ENCODE peak calls at places on chromosomes 5 and 9, in four cellular contexts. N is psoas muscle, G is body of pancreas, X is A549. W is an unnamed sample.

GRCh38 chr5:83476470-83476817 is 4.9 kb downstream of the VCAN start:
- DNase-seq in N (no peak), G (no peak), X (no peak), W (no peak)

GRCh38 chr5:78638423-78638822 is 10.1 kb downstream of the LHFPL2 start:
- DNase-seq in N (peak), G (peak), X (peak), W (peak)

GRCh38 chr5:72363146-72363802 is 43.1 kb downstream of the PTCD2 start:
- DNase-seq in N (no peak), G (no peak), X (peak), W (no peak)

GRCh38 chr9:7710686-7711085 is 88.9 kb downstream of the DMAC1 start:
- DNase-seq in N (no peak), G (no peak), X (no peak), W (no peak)

GRCh38 chr5:73768-74502 is 18.0 kb upstream of the PLEKHG4B start:
- DNase-seq in N (no peak), G (no peak), X (no peak), W (peak)

GRCh38 chr5:37552770-37553719 is 173.9 kb downstream of the WDR70 start:
- DNase-seq in N (no peak), G (no peak), X (no peak), W (no peak)

GRCh38 chr5:140182803-140183367 is 7.9 kb downstream of the CYSTM1 start:
- DNase-seq in N (peak), G (no peak), X (no peak), W (peak)

GRCh38 chr5:9151671-9152427 is 394.0 kb downstream of the SEMA5A start:
- DNase-seq in N (no peak), G (no peak), X (no peak), W (no peak)

GRCh38 chr9:87063883-87064282 is 116.6 kb upstream of the GAS1 start:
- DNase-seq in N (no peak), G (no peak), X (no peak), W (no peak)

GRCh38 chr9:129685220-129685932 is 19.9 kb downstream of the PRRX2 start:
- DNase-seq in N (no peak), G (no peak), X (peak), W (no peak)

GRCh38 chr5:123001801-123002200 is 34.7 kb downstream of the PPIC start:
- DNase-seq in N (no peak), G (no peak), X (no peak), W (no peak)

GRCh38 chr5:10639846-10640368 is 76.0 kb downstream of the ANKRD33B start:
- DNase-seq in N (no peak), G (no peak), X (no peak), W (no peak)

GRCh38 chr9:5435912-5436311 is 1.8 kb downstream of the PLGRKT start:
- DNase-seq in N (no peak), G (no peak), X (no peak), W (peak)

GRCh38 chr5:36985387-36985786 is 108.8 kb downstream of the NIPBL start:
- DNase-seq in N (no peak), G (no peak), X (no peak), W (no peak)

GRCh38 chr9:108551030-108551964 is 304.5 kb downstream of the ACTL7B start:
- DNase-seq in N (no peak), G (no peak), X (peak), W (no peak)

GRCh38 chr9:123225374-123225813 is 43.0 kb downstream of the STRBP start:
- DNase-seq in N (no peak), G (no peak), X (peak), W (no peak)

GRCh38 chr9:131140550-131140949 is 15.2 kb downstream of the NUP214 start:
- DNase-seq in N (no peak), G (no peak), X (no peak), W (no peak)

GRCh38 chr9:99905833-99906402 is 536 bp upstream of the STX17 start:
- DNase-seq in N (no peak), G (peak), X (no peak), W (no peak)

GRCh38 chr9:72280913-72281500 is 84.0 kb downstream of the ZFAND5 start:
- DNase-seq in N (peak), G (peak), X (peak), W (peak)

GRCh38 chr9:38160613-38161215 is 91.7 kb upstream of the SHB start:
- DNase-seq in N (peak), G (peak), X (peak), W (peak)

GRCh38 chr5:108748010-108748353 is 285 bp downstream of the FER start:
- DNase-seq in N (no peak), G (no peak), X (no peak), W (no peak)

DNA sequence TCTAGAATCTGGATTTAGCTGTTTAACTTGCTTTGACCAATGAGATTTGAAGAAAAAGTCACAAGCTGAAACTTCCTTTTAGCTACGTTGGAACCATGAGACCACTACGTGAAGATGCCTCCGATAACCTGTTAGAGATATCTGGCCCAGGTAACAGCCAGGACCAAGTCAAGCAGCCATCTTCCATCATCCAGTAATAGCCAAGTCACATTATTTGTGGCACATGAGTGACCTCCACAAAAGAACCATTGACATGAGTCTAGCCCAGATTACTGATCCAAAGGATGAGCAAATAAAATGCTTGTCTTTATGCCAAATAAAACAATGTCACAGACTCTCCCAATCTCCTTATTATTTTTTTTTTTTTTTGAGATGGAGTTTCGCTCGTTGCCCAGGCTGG is 1.6 kb downstream of the DEPDC1B start:
- DNase-seq in N (no peak), G (no peak), X (no peak), W (no peak)
- H3K4me3 ChIP-seq in N (no peak), G (no peak), X (no peak), W (no peak)

GRCh38 chr9:128103589-128103962 is 24.0 kb downstream of the PTGES2 start:
- DNase-seq in N (no peak), G (peak), X (no peak), W (no peak)

GRCh38 chr9:128101231-128101641 is 26.3 kb downstream of the PTGES2 start:
- DNase-seq in N (no peak), G (peak), X (no peak), W (no peak)

GRCh38 chr9:128101690-128102089 is 25.8 kb downstream of the PTGES2 start:
- DNase-seq in N (peak), G (peak), X (no peak), W (no peak)

GRCh38 chr9:128102861-128103588 is 24.5 kb downstream of the PTGES2 start:
- DNase-seq in N (peak), G (peak), X (no peak), W (no peak)

GRCh38 chr9:128102196-128102595 is 25.3 kb downstream of the PTGES2 start:
- DNase-seq in N (no peak), G (no peak), X (no peak), W (no peak)
- H3K27ac ChIP-seq in N (peak), G (peak), X (no peak), W (peak)

GRCh38 chr9:75599249-75599648 is 291.2 kb upstream of the PCSK5 start:
- DNase-seq in N (no peak), G (no peak), X (no peak), W (no peak)

GRCh38 chr9:75602074-75602473 is 288.4 kb upstream of the PCSK5 start:
- DNase-seq in N (no peak), G (no peak), X (no peak), W (no peak)

GRCh38 chr9:75604661-75605060 is 285.8 kb upstream of the PCSK5 start:
- DNase-seq in N (no peak), G (no peak), X (no peak), W (no peak)

DNA sequence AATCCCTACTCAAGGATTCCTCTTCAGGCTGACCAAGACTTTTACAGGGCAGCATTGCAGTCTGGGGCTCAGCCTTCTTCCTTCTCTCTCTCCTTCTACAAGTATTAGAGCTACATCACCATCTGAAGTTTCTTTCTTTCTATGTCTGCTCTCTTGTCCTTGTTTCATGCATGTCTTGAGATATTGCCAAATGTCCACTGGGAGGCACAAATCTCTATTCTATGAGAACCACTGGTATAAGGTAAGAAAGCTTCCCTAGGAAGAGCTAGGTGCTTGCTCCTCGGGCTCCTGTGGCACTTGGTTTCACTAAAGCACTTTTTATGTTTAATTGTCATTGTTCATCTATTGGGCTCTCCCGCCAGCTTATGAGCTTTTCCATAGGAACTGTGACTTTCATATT is 289.2 kb upstream of the PCSK5 start:
- DNase-seq in N (no peak), G (no peak), X (peak), W (no peak)
- TF ChIP-seq CTCF in N (no peak), G (no peak), X (no peak), W (no peak)

GRCh38 chr9:127875306-127875966 is 2.0 kb downstream of the AK1 start:
- DNase-seq in N (no peak), G (no peak), X (no peak), W (no peak)

GRCh38 chr9:127873223-127873691 is 4.2 kb downstream of the AK1 start:
- DNase-seq in N (no peak), G (no peak), X (no peak), W (no peak)

GRCh38 chr9:127873886-127874285 is 3.6 kb downstream of the AK1 start:
- DNase-seq in N (peak), G (peak), X (no peak), W (no peak)

GRCh38 chr9:127876026-127876763 is 1.3 kb downstream of the AK1 start:
- DNase-seq in N (no peak), G (no peak), X (no peak), W (no peak)

GRCh38 chr9:127874301-127875216 is 2.9 kb downstream of the AK1 start:
- DNase-seq in N (no peak), G (no peak), X (no peak), W (no peak)
- H3K4me3 ChIP-seq in N (peak), G (no peak), X (no peak), W (no peak)

W was measured in Peyer's patch.